ENCODE peak calls at places on chromosomes 7 and 10, in six cellular contexts. G is tibial artery, S is brain microvascular endothelial cell, E is cardiac fibroblast, K is HFFc6, V is right lobe of liver. W is an unnamed sample.

GRCh38 chr10:4733150-4733842 is 92.7 kb upstream of the AKR1E2 start:
- DNase-seq in G (no peak), S (no peak), E (no peak), K (no peak), V (no peak), W (no peak)

GRCh38 chr7:150313870-150314269 is 9.3 kb upstream of the LRRC61 start:
- DNase-seq in G (no peak), S (no peak), E (no peak), K (no peak), V (no peak), W (no peak)

GRCh38 chr7:137992738-137993394 is 9.0 kb downstream of the CREB3L2 start:
- DNase-seq in G (peak; percentile 81), S (peak; percentile 84), E (peak; percentile 96), K (peak; percentile 91), V (no peak), W (no peak)

GRCh38 chr7:43569424-43569823 is 13.5 kb upstream of the STK17A start:
- DNase-seq in G (no peak), S (peak; percentile 96), E (peak; percentile 37), K (peak; percentile 76), V (no peak), W (no peak)

GRCh38 chr10:6530966-6531365 is 49.1 kb downstream of the PRKCQ start:
- DNase-seq in G (no peak), S (no peak), E (no peak), K (no peak), V (no peak), W (no peak)

GRCh38 chr7:122148878-122149277 is 4.8 kb upstream of the AASS start:
- DNase-seq in G (no peak), S (no peak), E (no peak), K (no peak), V (no peak), W (no peak)

GRCh38 chr7:136214356-136214755 is 237.2 kb upstream of the MTPN start:
- DNase-seq in G (no peak), S (no peak), E (no peak), K (no peak), V (no peak), W (no peak)

GRCh38 chr10:127450644-127451043 is 98.5 kb upstream of the NPS start:
- DNase-seq in G (no peak), S (no peak), E (no peak), K (no peak), V (no peak), W (no peak)

GRCh38 chr7:111735661-111736323 is 173.5 kb upstream of the IMMP2L start:
- DNase-seq in G (no peak), S (peak; percentile 62), E (peak; percentile 88), K (peak; percentile 74), V (no peak), W (no peak)

GRCh38 chr10:84156768-84157167 is 16.8 kb upstream of the GPR15LG start:
- DNase-seq in G (no peak), S (no peak), E (peak; percentile 9), K (no peak), V (no peak), W (no peak)

GRCh38 chr7:98110249-98111022 is 3.8 kb downstream of the LMTK2 start:
- DNase-seq in G (no peak), S (peak; percentile 19), E (peak; percentile 70), K (no peak), V (peak; percentile 75), W (no peak)

GRCh38 chr7:122182081-122182480 is 38.0 kb upstream of the AASS start:
- DNase-seq in G (no peak), S (no peak), E (no peak), K (no peak), V (no peak), W (no peak)

GRCh38 chr10:93515963-93516450 is 19.6 kb downstream of the CEP55 start:
- DNase-seq in G (no peak), S (no peak), E (peak; percentile 20), K (no peak), V (no peak), W (no peak)

DNA sequence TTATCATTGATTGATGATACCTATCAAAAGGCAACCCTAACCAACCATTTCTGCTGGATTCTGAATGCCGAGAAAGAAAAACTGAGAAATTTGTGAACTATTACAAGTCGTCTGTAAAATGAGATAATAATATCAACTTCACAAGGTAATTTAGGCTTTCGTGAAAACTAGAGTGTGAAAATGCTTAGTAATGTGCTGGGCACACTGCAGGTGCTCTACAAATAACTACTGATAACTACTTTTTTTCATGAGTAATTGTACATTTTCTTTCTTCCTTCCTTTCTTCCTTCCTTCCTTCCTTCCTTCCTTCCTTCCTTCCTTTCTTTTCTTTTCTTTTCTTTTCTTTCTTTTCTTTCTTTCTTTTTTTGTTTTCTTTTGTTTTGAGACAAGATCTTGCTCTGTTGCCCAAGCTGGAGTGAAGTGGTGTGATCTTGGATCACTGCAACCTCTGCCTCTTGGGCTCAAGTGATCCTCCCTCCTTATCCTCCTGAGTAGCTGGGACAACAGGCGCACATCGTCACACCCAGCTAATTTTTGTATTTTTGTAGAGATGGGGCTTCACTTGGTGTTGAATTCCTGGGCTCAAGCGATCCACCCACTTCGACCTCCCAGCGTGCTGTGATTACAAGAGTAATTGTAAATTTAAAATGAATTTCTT is 42.9 kb downstream of the BMPR1A start:
- DNase-seq in G (no peak), S (no peak), E (no peak), K (no peak), V (no peak), W (no peak)
- TF ChIP-seq CTCF in G (no peak), S (no peak), E (no peak), K (no peak), V (no peak), W (no peak)

DNA sequence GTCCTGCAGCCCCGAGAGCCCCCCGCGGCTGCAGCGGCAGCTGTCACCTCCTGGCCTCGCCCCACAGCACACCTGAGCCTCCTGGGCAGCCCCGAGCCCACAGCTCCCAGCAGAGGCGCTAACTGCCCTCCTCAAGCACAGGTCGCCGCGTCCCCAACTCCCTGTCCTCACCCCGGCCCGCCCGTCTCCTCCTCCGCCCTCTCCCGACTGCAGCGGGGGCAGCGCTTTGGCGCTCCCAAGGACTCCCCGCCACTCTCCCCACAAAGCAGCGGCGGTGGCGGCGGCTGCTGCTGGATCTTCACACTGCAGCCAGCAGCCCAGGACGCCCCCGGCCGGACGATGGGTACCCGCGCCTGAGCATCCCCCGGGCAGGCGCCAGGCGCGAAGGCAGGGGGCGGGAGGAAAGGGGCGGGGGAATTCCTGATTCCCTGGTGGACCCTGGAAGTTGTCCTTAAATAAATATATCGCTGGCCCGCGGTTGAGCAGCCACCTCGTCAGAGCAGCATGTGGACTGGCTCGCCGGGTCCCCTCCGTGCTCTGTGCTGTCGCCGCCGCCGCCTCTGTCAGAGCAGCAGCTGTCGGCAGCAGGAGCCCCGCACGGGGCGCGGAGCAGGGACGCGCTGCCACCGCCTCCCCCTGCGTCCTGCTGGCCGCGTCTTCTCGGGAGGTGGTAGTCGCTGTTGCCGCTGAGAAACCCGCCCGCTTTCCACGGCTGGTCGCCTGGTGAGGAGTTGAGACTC is at the start of gene ZNF804B:
- DNase-seq in G (no peak), S (no peak), E (no peak), K (no peak), V (peak; percentile 52), W (peak; percentile 21)
- TF ChIP-seq CTCF in G (no peak), S (no peak), E (no peak), K (no peak), V (no peak), W (no peak)

DNA sequence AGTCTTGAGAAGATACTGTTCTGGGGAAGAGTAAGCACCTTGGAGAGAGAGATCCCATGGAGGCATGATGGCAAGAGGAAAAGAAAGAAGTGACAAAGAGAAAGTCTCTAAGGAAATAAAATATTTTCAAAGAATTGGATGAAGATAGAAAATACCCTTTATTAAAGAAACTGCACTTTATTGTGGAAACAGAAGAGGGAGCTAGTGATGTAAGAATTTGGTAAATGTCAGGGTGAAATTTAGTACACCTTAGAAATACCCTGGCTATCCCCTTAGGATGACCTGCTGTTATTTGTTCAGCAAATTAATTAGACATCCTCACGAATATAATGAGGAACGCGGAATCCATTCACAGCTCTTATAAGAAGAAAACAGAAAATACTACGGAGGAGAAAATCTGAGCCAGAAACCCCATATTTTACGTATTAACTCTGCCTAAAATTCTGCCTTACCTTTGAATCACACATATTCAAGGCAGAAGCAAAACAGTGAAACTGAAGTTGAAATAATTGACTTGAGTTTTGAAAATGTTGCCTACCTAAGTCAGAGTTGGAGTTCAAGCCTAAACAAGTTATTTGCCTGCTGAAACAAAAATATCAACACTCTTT is 90.7 kb downstream of the TFPI2 start:
- DNase-seq in G (no peak), S (no peak), E (peak; percentile 56), K (no peak), V (no peak), W (no peak)
- TF ChIP-seq CTCF in G (peak; percentile 31), S (peak; percentile 37), E (peak; percentile 47), K (peak; percentile 81), V (peak; percentile 38), W (peak; percentile 47)

GRCh38 chr7:2936891-2937580 is 92.9 kb upstream of the GNA12 start:
- DNase-seq in G (peak; percentile 43), S (no peak), E (no peak), K (no peak), V (peak; percentile 45), W (no peak)

GRCh38 chr7:2936301-2936700 is 92.2 kb upstream of the GNA12 start:
- DNase-seq in G (peak; percentile 17), S (no peak), E (no peak), K (no peak), V (no peak), W (no peak)

GRCh38 chr7:2932761-2933251 is 88.7 kb upstream of the GNA12 start:
- DNase-seq in G (peak; percentile 51), S (no peak), E (no peak), K (no peak), V (peak; percentile 40), W (no peak)

GRCh38 chr7:2934984-2935740 is 91.1 kb upstream of the GNA12 start:
- DNase-seq in G (peak; percentile 51), S (no peak), E (no peak), K (no peak), V (peak; percentile 46), W (no peak)

GRCh38 chr7:2934211-2934731 is 90.2 kb upstream of the GNA12 start:
- DNase-seq in G (peak; percentile 43), S (peak; percentile 67), E (peak; percentile 38), K (peak; percentile 44), V (peak; percentile 39), W (no peak)
- TF ChIP-seq CTCF in G (no peak), S (peak; percentile 50), E (peak; percentile 37), K (peak; percentile 42), V (no peak), W (no peak)

GRCh38 chr10:71254834-71255539 is 42.6 kb downstream of the UNC5B start:
- DNase-seq in G (no peak), S (no peak), E (no peak), K (no peak), V (no peak), W (no peak)
- TF ChIP-seq CTCF in G (no peak), S (no peak), E (no peak), K (no peak), V (no peak), W (no peak)

W was measured in mesothelial cell of epicardium.